ENCODE peak calls at places on chromosomes 16 and 17, in four cellular contexts. One of them, this sample, is unnamed.

GRCh38 chr16:86604436-86605220 is 26.3 kb downstream of the FOXL1 start:
- DNase-seq in SK-N-SH: no peak
- DNase-seq in thoracic aorta: no peak
- DNase-seq in spleen: no peak
- DNase-seq in this sample: no peak

GRCh38 chr17:34614698-34615097 is 35.3 kb downstream of the TMEM132E start:
- DNase-seq in SK-N-SH: no peak
- DNase-seq in thoracic aorta: no peak
- DNase-seq in spleen: no peak
- DNase-seq in this sample: no peak

GRCh38 chr17:66200685-66201092 is 8.8 kb upstream of the CEP112 start:
- DNase-seq in SK-N-SH: peak
- DNase-seq in thoracic aorta: no peak
- DNase-seq in spleen: no peak
- DNase-seq in this sample: no peak

GRCh38 chr16:15972046-15972868 is 22.8 kb downstream of the ABCC1 start:
- DNase-seq in SK-N-SH: no peak
- DNase-seq in thoracic aorta: no peak
- DNase-seq in spleen: no peak
- DNase-seq in this sample: no peak

GRCh38 chr17:72575542-72576233 is 454.9 kb downstream of the SOX9 start:
- DNase-seq in SK-N-SH: no peak
- DNase-seq in thoracic aorta: no peak
- DNase-seq in spleen: no peak
- DNase-seq in this sample: no peak

GRCh38 chr17:63610854-63611253 is 10.2 kb downstream of the TACO1 start:
- DNase-seq in SK-N-SH: no peak
- DNase-seq in thoracic aorta: no peak
- DNase-seq in spleen: no peak
- DNase-seq in this sample: no peak

GRCh38 chr16:14549789-14550153 is 80.3 kb downstream of the PARN start:
- DNase-seq in SK-N-SH: no peak
- DNase-seq in thoracic aorta: no peak
- DNase-seq in spleen: no peak
- DNase-seq in this sample: no peak

GRCh38 chr17:49338883-49339282 is 23.2 kb downstream of the ZNF652 start:
- DNase-seq in SK-N-SH: no peak
- DNase-seq in thoracic aorta: no peak
- DNase-seq in spleen: no peak
- DNase-seq in this sample: no peak

GRCh38 chr17:28704219-28704858 is 7.3 kb downstream of the PROCA1 start:
- DNase-seq in SK-N-SH: no peak
- DNase-seq in thoracic aorta: no peak
- DNase-seq in spleen: no peak
- DNase-seq in this sample: no peak

GRCh38 chr17:28706471-28707338 is 5.0 kb downstream of the PROCA1 start:
- DNase-seq in SK-N-SH: peak
- DNase-seq in thoracic aorta: no peak
- DNase-seq in spleen: no peak
- DNase-seq in this sample: no peak

GRCh38 chr17:28703552-28704218 is 8.0 kb downstream of the PROCA1 start:
- DNase-seq in SK-N-SH: no peak
- DNase-seq in thoracic aorta: no peak
- DNase-seq in spleen: no peak
- DNase-seq in this sample: no peak

GRCh38 chr17:28705728-28706334 is 5.9 kb downstream of the PROCA1 start:
- DNase-seq in SK-N-SH: no peak
- DNase-seq in thoracic aorta: no peak
- DNase-seq in spleen: no peak
- DNase-seq in this sample: no peak

DNA sequence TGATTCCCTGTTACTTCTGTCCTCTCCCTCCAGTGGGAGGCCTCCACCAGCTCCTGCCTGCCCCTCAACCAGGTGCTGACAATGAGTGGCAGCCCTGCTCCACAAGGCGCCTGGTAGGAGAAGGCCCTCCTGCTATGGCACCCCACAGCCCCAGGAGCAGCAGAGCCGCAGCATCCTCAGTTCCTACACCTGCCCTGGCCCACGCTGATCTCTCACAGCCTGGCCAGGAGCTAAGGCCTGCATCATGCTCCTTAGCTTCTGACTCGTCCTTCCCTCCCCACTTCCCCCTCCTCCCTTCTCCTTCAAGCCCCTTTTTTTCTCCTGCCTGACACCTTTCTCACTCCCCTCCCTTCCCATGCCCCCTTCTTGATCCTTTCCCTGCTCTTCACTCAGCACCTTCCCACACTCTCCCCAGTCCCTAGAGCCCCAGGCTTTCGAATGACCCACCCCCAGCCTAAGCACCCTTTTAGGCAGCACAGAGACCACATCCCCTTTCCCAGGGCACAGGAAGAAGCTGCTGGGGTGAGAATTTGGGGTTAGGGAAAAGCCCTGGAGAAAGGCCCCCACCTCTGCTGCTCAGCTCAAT is 6.5 kb downstream of the PROCA1 start:
- DNase-seq in SK-N-SH: no peak
- DNase-seq in thoracic aorta: no peak
- DNase-seq in spleen: no peak
- DNase-seq in this sample: no peak
- H3K27ac ChIP-seq in SK-N-SH: no peak
- H3K27ac ChIP-seq in thoracic aorta: no peak
- H3K27ac ChIP-seq in spleen: no peak
- H3K27ac ChIP-seq in this sample: no peak

DNA sequence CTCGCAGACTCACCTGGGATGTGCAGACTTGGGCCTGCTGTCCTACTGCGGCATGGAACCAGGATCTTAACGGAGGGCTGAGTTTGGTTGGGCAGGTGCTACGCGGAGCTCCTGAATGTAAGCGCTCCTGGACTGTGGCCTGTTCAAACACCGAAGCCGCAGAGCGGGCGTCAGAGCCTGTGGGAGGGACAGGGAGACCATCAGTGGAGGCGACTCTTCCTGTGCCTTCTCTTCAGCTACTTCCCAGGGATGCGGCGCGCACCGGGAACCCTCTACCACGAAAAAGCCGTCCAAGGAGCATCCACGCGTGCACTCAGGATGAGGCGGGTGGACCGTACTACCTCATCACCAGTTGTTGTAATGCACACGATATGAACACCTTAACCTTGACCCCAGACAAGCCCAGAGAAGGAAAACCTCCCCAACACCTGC is 2.0 kb downstream of the USP36 start:
- DNase-seq in SK-N-SH: no peak
- DNase-seq in thoracic aorta: no peak
- DNase-seq in spleen: peak
- DNase-seq in this sample: no peak
- H3K27ac ChIP-seq in SK-N-SH: peak
- H3K27ac ChIP-seq in thoracic aorta: no peak
- H3K27ac ChIP-seq in spleen: no peak
- H3K27ac ChIP-seq in this sample: no peak

GRCh38 chr17:9644910-9645751 is at the start of gene USP43:
- DNase-seq in SK-N-SH: peak
- DNase-seq in thoracic aorta: no peak
- DNase-seq in spleen: no peak
- DNase-seq in this sample: peak

GRCh38 chr17:9648521-9649110 is 3.3 kb downstream of the USP43 start:
- DNase-seq in SK-N-SH: no peak
- DNase-seq in thoracic aorta: no peak
- DNase-seq in spleen: no peak
- DNase-seq in this sample: no peak

GRCh38 chr17:9645858-9646555 is 690 bp downstream of the USP43 start:
- DNase-seq in SK-N-SH: peak
- DNase-seq in thoracic aorta: no peak
- DNase-seq in spleen: peak
- DNase-seq in this sample: peak

GRCh38 chr17:9646556-9646905 is 1.2 kb downstream of the USP43 start:
- DNase-seq in SK-N-SH: no peak
- DNase-seq in thoracic aorta: no peak
- DNase-seq in spleen: no peak
- DNase-seq in this sample: no peak

DNA sequence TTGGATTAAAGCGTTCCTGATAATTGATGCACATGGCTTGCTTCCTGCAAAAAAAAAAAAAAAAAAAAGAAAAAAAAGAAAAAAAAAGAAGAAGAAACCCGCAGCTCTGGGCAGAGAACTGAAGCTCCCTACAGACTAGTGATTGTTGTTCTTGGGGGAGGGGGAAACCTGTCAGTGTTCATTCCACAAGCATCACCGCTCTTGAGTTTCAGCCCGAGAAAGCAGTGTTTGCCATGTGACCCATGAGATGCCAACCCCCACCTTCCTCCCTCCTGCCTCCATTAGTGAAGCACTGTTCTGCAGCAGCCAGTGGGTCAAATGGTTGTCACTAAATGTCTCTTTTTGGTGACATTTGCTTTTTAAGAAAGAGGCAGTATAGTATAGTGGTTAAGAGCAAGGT is 1.7 kb downstream of the USP43 start:
- DNase-seq in SK-N-SH: no peak
- DNase-seq in thoracic aorta: no peak
- DNase-seq in spleen: no peak
- DNase-seq in this sample: no peak
- H3K27ac ChIP-seq in SK-N-SH: no peak
- H3K27ac ChIP-seq in thoracic aorta: no peak
- H3K27ac ChIP-seq in spleen: no peak
- H3K27ac ChIP-seq in this sample: no peak

GRCh38 chr17:39143552-39144093 is 7.8 kb downstream of the PLXDC1 start:
- DNase-seq in SK-N-SH: peak
- DNase-seq in thoracic aorta: no peak
- DNase-seq in spleen: no peak
- DNase-seq in this sample: no peak
- H3K27ac ChIP-seq in SK-N-SH: no peak
- H3K27ac ChIP-seq in thoracic aorta: no peak
- H3K27ac ChIP-seq in spleen: no peak
- H3K27ac ChIP-seq in this sample: no peak

GRCh38 chr16:11259288-11259621 is 3.3 kb upstream of the SOCS1 start:
- DNase-seq in SK-N-SH: no peak
- DNase-seq in thoracic aorta: no peak
- DNase-seq in spleen: no peak
- DNase-seq in this sample: no peak

GRCh38 chr16:11259655-11260595 is 3.9 kb upstream of the SOCS1 start:
- DNase-seq in SK-N-SH: no peak
- DNase-seq in thoracic aorta: no peak
- DNase-seq in spleen: no peak
- DNase-seq in this sample: no peak

GRCh38 chr16:11260596-11260966 is 4.6 kb upstream of the SOCS1 start:
- DNase-seq in SK-N-SH: no peak
- DNase-seq in thoracic aorta: no peak
- DNase-seq in spleen: no peak
- DNase-seq in this sample: no peak

GRCh38 chr16:11257131-11257938 is 1.3 kb upstream of the SOCS1 start:
- DNase-seq in SK-N-SH: peak
- DNase-seq in thoracic aorta: no peak
- DNase-seq in spleen: peak
- DNase-seq in this sample: peak

GRCh38 chr16:11258553-11259287 is 2.7 kb upstream of the SOCS1 start:
- DNase-seq in SK-N-SH: peak
- DNase-seq in thoracic aorta: no peak
- DNase-seq in spleen: peak
- DNase-seq in this sample: no peak
- H3K27ac ChIP-seq in SK-N-SH: no peak
- H3K27ac ChIP-seq in thoracic aorta: peak
- H3K27ac ChIP-seq in spleen: peak
- H3K27ac ChIP-seq in this sample: peak

DNA sequence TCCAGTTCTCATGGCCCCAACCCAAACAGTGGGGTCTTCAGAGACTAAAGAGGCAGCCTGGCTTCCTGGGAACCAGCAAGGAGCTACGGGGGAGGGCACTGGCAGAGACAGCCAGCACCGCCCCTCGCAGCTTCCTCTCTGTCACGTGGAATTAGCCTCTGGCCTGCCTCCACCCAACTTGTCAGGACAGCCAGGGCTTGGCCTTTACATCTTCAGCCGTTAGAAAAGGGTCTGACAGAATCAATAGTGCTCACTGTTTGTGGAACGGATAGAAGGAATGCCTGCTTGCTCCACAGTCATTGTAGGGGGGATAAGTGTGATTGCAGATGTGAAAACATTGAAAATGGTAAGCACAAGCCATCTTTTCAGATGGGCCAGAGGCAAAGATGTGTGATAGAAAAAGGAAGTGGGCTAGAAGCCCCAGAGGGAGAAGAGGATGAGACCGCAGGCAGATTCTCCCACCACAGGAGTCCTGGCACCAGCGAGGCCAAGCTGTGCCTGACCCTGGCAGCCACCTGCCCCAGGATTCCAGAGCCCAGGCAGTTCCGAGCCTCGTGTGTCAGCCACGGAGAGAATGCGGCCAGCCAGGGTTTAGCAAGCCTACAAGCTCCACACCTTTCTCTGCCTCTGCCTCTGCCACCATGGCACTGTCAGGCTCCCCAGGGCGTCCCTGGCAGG is 18.6 kb downstream of the GRIN2C start:
- DNase-seq in SK-N-SH: no peak
- DNase-seq in thoracic aorta: no peak
- DNase-seq in spleen: no peak
- DNase-seq in this sample: no peak
- H3K27ac ChIP-seq in SK-N-SH: no peak
- H3K27ac ChIP-seq in thoracic aorta: no peak
- H3K27ac ChIP-seq in spleen: peak
- H3K27ac ChIP-seq in this sample: peak

GRCh38 chr17:38588775-38589174 is 17.0 kb downstream of the SRCIN1 start:
- DNase-seq in SK-N-SH: no peak
- DNase-seq in thoracic aorta: no peak
- DNase-seq in spleen: no peak
- DNase-seq in this sample: no peak
- H3K27ac ChIP-seq in SK-N-SH: no peak
- H3K27ac ChIP-seq in thoracic aorta: no peak
- H3K27ac ChIP-seq in spleen: no peak
- H3K27ac ChIP-seq in this sample: no peak

DNA sequence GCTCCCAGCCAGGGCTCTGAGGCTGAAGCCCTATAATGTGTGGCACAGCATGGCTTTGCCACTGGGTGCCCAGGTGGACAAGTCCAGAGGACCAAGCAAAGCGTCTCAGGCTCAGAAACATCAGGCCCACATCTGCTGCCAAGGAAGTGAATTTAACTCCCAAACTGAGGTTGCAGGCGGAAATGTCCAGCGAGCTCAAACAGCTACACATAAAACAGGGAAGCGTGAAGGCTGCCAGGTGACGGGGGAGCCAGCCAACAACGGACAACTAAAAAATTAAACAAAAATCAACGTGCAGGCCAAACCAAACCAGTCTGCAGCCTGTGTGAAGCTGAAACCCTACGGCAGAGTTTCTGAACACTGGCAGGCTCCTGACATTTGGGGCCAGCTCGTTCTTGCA is 2.5 kb downstream of the TK1 start:
- DNase-seq in SK-N-SH: no peak
- DNase-seq in thoracic aorta: no peak
- DNase-seq in spleen: no peak
- DNase-seq in this sample: no peak
- H3K27ac ChIP-seq in SK-N-SH: no peak
- H3K27ac ChIP-seq in thoracic aorta: peak
- H3K27ac ChIP-seq in spleen: no peak
- H3K27ac ChIP-seq in this sample: no peak

GRCh38 chr16:57628782-57629181 is 352 bp downstream of the ADGRG1 start:
- DNase-seq in SK-N-SH: no peak
- DNase-seq in thoracic aorta: no peak
- DNase-seq in spleen: no peak
- DNase-seq in this sample: no peak
- H3K27ac ChIP-seq in SK-N-SH: peak
- H3K27ac ChIP-seq in thoracic aorta: no peak
- H3K27ac ChIP-seq in spleen: peak
- H3K27ac ChIP-seq in this sample: peak